ENCODE peak calls at places on chromosome 10, in nine cellular contexts. P is heart left ventricle, D is K562, L is IMR-90, E is spleen, O is right lobe of liver, M is suprapubic skin, Q is prostate gland, W is A549. G is an unnamed sample.

GRCh38 chr10:98154076-98154475 is 19.6 kb downstream of the R3HCC1L start:
- DNase-seq in P (no peak), D (no peak), L (no peak), E (no peak), O (no peak), M (no peak), Q (no peak), W (no peak), G (no peak)

GRCh38 chr10:50855461-50855860 is 30.0 kb downstream of the A1CF start:
- DNase-seq in P (no peak), D (no peak), L (no peak), E (no peak), O (no peak), M (no peak), Q (no peak), W (no peak), G (no peak)

GRCh38 chr10:113221756-113222168 is 271.7 kb downstream of the TCF7L2 start:
- DNase-seq in P (no peak), D (no peak), L (no peak), E (no peak), O (no peak), M (no peak), Q (no peak), W (no peak), G (no peak)

GRCh38 chr10:71396084-71396713 is 521 bp upstream of the CDH23 start:
- DNase-seq in P (peak; percentile 73), D (peak; percentile 59), L (no peak), E (peak; percentile 83), O (peak; percentile 72), M (peak; percentile 58), Q (peak; percentile 52), W (peak; percentile 75), G (peak; percentile 82)

GRCh38 chr10:88209837-88210552 is 346.6 kb downstream of the PTEN start:
- DNase-seq in P (no peak), D (no peak), L (peak; percentile 58), E (no peak), O (no peak), M (no peak), Q (no peak), W (no peak), G (no peak)

GRCh38 chr10:131580674-131581073 is 269.2 kb upstream of the TCERG1L start:
- DNase-seq in P (no peak), D (no peak), L (no peak), E (peak; percentile 55), O (no peak), M (peak; percentile 58), Q (no peak), W (no peak), G (no peak)

GRCh38 chr10:110865804-110866482 is 5.8 kb upstream of the PDCD4 start:
- DNase-seq in P (no peak), D (no peak), L (no peak), E (no peak), O (no peak), M (no peak), Q (no peak), W (no peak), G (no peak)

GRCh38 chr10:112335866-112336265 is 38.0 kb upstream of the ACSL5 start:
- DNase-seq in P (no peak), D (no peak), L (no peak), E (no peak), O (no peak), M (peak; percentile 26), Q (no peak), W (no peak), G (no peak)

GRCh38 chr10:71045936-71046335 is 157.6 kb upstream of the PCBD1 start:
- DNase-seq in P (no peak), D (no peak), L (no peak), E (peak; percentile 30), O (peak; percentile 23), M (no peak), Q (no peak), W (no peak), G (no peak)

DNA sequence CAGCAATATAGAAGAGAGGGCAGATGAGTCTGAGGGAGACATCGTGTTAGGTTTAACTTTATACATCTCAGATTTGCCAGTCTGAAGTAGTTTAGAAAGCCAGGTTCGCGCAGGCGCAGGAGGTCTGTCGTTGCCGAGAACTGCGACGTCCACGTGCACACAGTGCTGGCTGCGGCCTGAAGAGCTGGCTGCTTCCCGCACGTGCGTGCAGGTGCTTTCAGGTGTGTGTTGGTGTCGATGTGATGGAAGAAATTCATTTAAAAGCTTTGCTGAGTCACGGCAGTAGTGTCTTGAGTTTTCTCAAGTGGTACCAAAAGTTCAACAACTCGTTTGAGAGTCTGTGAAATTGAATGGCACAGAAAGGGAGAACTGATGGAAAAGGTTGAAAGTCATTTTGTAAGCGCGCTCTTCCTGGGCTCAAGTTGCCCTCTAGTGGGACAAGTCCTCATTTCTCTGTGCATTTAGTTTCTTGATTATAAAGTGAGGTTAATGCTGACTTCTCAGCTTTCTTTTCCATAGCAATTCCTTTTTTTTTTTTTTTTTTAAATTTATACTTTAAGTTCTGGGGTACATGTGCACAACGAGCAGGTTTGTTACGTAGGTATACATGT is 18.7 kb downstream of the WDR37 start:
- DNase-seq in P (no peak), D (no peak), L (no peak), E (no peak), O (no peak), M (no peak), Q (no peak), W (peak; percentile 12), G (no peak)
- TF ChIP-seq POLR2A in P (no peak), D (no peak), L (no peak), E (no peak), O (no peak), M (no peak), Q (no peak), W (no peak), G (no peak)

GRCh38 chr10:93494494-93494893 is 1.9 kb upstream of the CEP55 start:
- DNase-seq in P (no peak), D (no peak), L (no peak), E (no peak), O (no peak), M (no peak), Q (no peak), W (no peak), G (no peak)

GRCh38 chr10:93498196-93498595 is 1.8 kb downstream of the CEP55 start:
- DNase-seq in P (no peak), D (no peak), L (no peak), E (no peak), O (no peak), M (no peak), Q (no peak), W (no peak), G (no peak)

GRCh38 chr10:93493162-93493561 is 3.2 kb upstream of the CEP55 start:
- DNase-seq in P (no peak), D (no peak), L (no peak), E (no peak), O (no peak), M (no peak), Q (no peak), W (no peak), G (no peak)

GRCh38 chr10:93495654-93496321 is 624 bp upstream of the CEP55 start:
- DNase-seq in P (peak; percentile 36), D (peak; percentile 22), L (no peak), E (peak; percentile 83), O (no peak), M (no peak), Q (peak; percentile 33), W (peak; percentile 53), G (peak; percentile 26)

DNA sequence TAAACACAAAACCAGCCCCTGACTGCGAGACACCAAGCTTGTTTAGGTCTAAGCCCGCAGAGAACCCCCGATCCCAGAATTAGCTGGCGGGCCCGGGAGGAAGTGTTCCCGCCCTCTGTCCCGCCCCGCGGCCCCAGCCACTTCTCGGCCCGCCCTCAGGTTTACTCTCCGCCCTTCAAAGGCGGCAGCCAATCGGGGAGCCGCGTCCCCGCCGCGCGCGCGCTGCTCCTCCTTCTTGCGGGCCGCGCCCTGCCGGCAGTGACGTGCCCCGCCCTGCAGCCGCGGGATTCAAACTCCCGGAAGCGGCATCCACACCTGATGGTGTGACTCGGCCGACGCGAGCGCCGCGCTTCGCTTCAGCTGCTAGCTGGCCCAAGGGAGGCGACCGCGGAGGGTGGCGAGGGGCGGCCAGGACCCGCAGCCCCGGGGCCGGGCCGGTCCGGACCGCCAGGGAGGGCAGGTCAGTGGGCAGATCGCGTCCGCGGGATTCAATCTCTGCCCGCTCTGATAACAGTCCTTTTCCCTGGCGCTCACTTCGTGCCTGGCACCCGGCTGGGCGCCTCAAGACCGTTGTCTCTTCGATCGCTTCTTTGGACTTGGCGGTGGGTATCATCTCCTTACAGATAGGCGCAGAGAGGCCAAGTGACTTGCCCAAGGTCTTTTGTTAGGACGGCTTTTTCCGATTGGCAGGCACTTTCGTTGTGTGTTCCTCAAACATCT is at the start of gene CEP55:
- DNase-seq in P (peak; percentile 96), D (peak; percentile 93), L (peak; percentile 87), E (peak; percentile 99), O (peak; percentile 97), M (peak; percentile 97), Q (peak; percentile 94), W (peak; percentile 84), G (peak; percentile 91)
- H3K27ac ChIP-seq in P (no peak within 1 kb of the TSS), D (peak within 1 kb of the TSS; percentile 78), L (peak within 1 kb of the TSS; percentile 58), E (no peak within 1 kb of the TSS), O (no peak within 1 kb of the TSS), M (peak within 1 kb of the TSS; percentile 60), Q (peak within 1 kb of the TSS; percentile 15), W (peak within 1 kb of the TSS; percentile 90), G (peak within 1 kb of the TSS; percentile 44)

DNA sequence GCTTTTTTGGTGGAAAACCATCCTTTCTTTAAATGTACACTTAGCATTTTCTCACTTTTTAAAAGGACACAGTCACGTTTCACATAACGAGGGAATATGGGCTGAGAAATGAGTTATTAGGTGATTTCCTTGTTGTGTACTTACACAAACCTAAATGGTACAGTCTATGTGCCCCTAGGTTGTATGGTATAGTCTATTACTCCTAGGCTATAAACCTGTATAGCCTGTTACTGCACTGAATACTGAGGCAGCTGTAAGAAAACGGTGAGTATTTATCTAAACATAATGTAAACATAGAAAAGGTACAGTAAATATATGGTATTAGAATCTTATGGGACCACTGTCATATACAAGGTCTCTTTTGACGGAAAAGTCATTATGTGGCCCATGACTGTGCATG is 913.5 kb upstream of the GHITM start:
- DNase-seq in P (no peak), D (no peak), L (no peak), E (no peak), O (no peak), M (no peak), Q (no peak), W (no peak), G (no peak)
- H3K4me3 ChIP-seq in P (no peak overlapping the region), D (no peak overlapping the region), L (no peak overlapping the region), E (no peak overlapping the region), O (no peak overlapping the region), M (no peak overlapping the region), Q (no peak overlapping the region), W (no peak overlapping the region), G (no peak overlapping the region)

DNA sequence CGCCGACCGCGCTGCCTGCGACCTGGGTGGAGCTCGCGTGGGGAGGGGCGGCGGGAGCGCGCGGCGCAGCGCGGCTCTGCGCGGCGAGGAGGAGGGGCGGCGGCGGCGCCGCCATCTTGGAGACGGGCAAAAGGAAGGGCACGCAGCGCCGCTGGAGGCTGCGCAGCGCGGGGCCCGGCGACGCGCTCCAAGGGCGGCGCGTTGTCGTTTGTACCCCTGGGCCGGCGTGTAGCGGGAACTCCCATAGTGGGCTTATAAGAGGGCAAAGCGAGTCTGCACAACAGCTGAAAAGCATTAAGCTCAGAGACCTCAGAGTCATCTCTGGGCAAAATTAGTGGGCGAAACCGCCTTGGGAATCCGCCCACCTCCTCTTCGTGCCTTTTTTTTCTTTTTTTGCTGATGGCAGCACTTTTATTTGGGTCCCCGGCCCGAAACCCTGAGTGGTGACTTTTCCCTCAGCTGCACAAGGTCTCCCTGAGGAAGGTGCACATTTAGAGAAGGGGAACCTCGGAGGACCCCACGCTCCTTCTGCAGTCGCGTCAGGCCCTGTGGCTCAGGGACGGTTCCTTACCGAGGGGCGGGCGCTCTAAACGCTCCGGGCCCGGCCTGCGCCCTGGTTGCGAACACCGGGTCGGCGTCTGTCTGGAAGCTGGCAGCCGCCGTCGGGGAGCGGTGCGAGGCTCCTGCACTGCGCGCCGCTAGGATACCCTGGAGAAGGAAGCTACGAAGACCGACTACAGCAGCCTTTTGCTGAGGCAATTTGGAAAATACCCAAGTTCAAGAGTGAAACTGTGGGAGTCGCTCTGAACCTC is 423 bp upstream of the MCMBP start:
- DNase-seq in P (peak; percentile 93), D (peak; percentile 80), L (peak; percentile 80), E (peak; percentile 98), O (peak; percentile 93), M (peak; percentile 88), Q (peak; percentile 85), W (peak; percentile 49), G (peak; percentile 83)
- TF ChIP-seq POLR2A in P (peak; percentile 71), D (peak; percentile 70), L (no peak), E (no peak), O (peak; percentile 50), M (no peak), Q (no peak), W (peak; percentile 69), G (no peak)